ENCODE peak calls at places on chromosomes 11 and 22, in nine cellular contexts. D, L, X, K, V, R, P, B and H are unnamed samples.

GRCh38 chr22:46652081-46652929 is 32.1 kb downstream of the GRAMD4 start:
- DNase-seq in D (no peak), P (no peak), V (peak; percentile 14), R (no peak), K (no peak), B (no peak), L (no peak), X (no peak), H (no peak)

GRCh38 chr22:38655532-38656255 is 498 bp downstream of the FAM227A start:
- DNase-seq in V (no peak), R (no peak), X (no peak), P (no peak), D (no peak), B (no peak), K (no peak), L (no peak), H (no peak)

GRCh38 chr11:84564180-84564866 is 1062.8 kb downstream of the DLG2 start:
- DNase-seq in D (peak; percentile 4), K (peak; percentile 0), P (peak; percentile 20), R (peak; percentile 12), L (no peak), X (no peak), B (peak; percentile 24), V (no peak), H (no peak)

GRCh38 chr11:13776134-13776815 is 107.8 kb downstream of the FAR1 start:
- DNase-seq in R (no peak), V (no peak), K (no peak), D (no peak), X (no peak), L (no peak), B (peak; percentile 40), P (no peak), H (no peak)

GRCh38 chr11:66438009-66438503 is 592 bp downstream of the MRPL11 start:
- DNase-seq in X (no peak), L (no peak), B (peak; percentile 11), D (no peak), P (no peak), V (no peak), K (no peak), R (no peak), H (no peak)

GRCh38 chr22:22515890-22516289 is 4.2 kb downstream of the ZNF280A start:
- DNase-seq in V (no peak), P (no peak), R (no peak), K (no peak), D (no peak), X (no peak), L (no peak), B (no peak), H (no peak)

GRCh38 chr11:130124096-130124495 is 35.5 kb upstream of the ST14 start:
- DNase-seq in B (no peak), R (no peak), D (no peak), X (no peak), V (no peak), K (no peak), L (no peak), P (peak; percentile 45), H (no peak)

GRCh38 chr11:31645747-31646146 is 136.2 kb downstream of the ELP4 start:
- DNase-seq in K (no peak), D (no peak), X (no peak), P (no peak), B (no peak), V (no peak), R (peak; percentile 5), L (no peak), H (no peak)

GRCh38 chr11:46251954-46252353 is 25.5 kb upstream of the CREB3L1 start:
- DNase-seq in V (no peak), K (no peak), X (no peak), B (no peak), R (no peak), L (no peak), D (no peak), P (no peak), H (no peak)